ENCODE peak calls at places on chromosomes 13 and 19, in seven cellular contexts. V, R, N, J, T, S and D are unnamed samples.
A peak's percentile ranks its signal among the peaks of the same experiment; 100 is the strongest.

GRCh38 chr13:95160112-95160906 is 140.9 kb downstream of the ABCC4 start:
- DNase-seq in J (no peak), V (no peak), T (peak; percentile 80), S (no peak), N (no peak), R (no peak), D (peak; percentile 4)

GRCh38 chr19:6590458-6591319 is at the start of gene CD70:
- DNase-seq in R (no peak), N (no peak), T (no peak), J (no peak), V (no peak), S (peak; percentile 74), D (no peak)

GRCh38 chr19:19465436-19466070 is 49.8 kb downstream of the TSSK6 start:
- DNase-seq in N (no peak), J (no peak), S (no peak), T (no peak), R (no peak), V (no peak), D (no peak)

GRCh38 chr19:2149980-2150793 is 1.2 kb downstream of the AP3D1 start:
- DNase-seq in T (peak; percentile 16), R (no peak), J (no peak), V (no peak), N (no peak), S (no peak), D (no peak)

GRCh38 chr19:30229524-30230174 is 142.5 kb upstream of the ZNF536 start:
- DNase-seq in J (no peak), N (no peak), V (no peak), R (no peak), T (no peak), S (no peak), D (no peak)

GRCh38 chr13:102903659-102904407 is 58.0 kb downstream of the ERCC5 start:
- DNase-seq in R (no peak), T (peak; percentile 28), S (peak; percentile 34), N (no peak), V (peak; percentile 42), J (no peak), D (no peak)

GRCh38 chr19:57282011-57282636 is 1.8 kb downstream of the ZNF460 start:
- DNase-seq in N (no peak), R (no peak), J (no peak), S (no peak), V (no peak), T (no peak), D (no peak)

GRCh38 chr19:6020972-6021805 is 43.2 kb upstream of the RANBP3 start:
- DNase-seq in N (no peak), T (no peak), S (no peak), J (no peak), V (no peak), R (no peak), D (no peak)

GRCh38 chr19:11286312-11286974 is 9.5 kb upstream of the TSPAN16 start:
- DNase-seq in R (peak; percentile 25), N (no peak), V (peak; percentile 50), J (peak; percentile 11), S (peak; percentile 82), T (peak; percentile 88), D (peak; percentile 11)

GRCh38 chr19:2081873-2082810 is 14.0 kb downstream of the MOB3A start:
- DNase-seq in S (no peak), V (no peak), R (no peak), J (no peak), T (no peak), N (no peak), D (no peak)

GRCh38 chr13:28707629-28708427 is 10.9 kb downstream of the SLC46A3 start:
- DNase-seq in T (peak; percentile 80), J (peak; percentile 73), S (peak; percentile 60), N (no peak), R (peak; percentile 88), V (peak; percentile 93), D (peak; percentile 57)

GRCh38 chr13:77084755-77085154 is 57.8 kb upstream of the FBXL3 start:
- DNase-seq in T (no peak), R (no peak), J (no peak), S (no peak), N (no peak), V (no peak), D (no peak)

GRCh38 chr19:10069046-10069445 is 17.1 kb upstream of the SHFL start:
- DNase-seq in V (peak; percentile 35), R (no peak), S (no peak), T (no peak), N (no peak), J (no peak), D (no peak)

GRCh38 chr13:102852556-102852955 is 6.7 kb downstream of the ERCC5 start:
- DNase-seq in R (no peak), S (no peak), T (peak; percentile 69), V (no peak), N (no peak), J (no peak), D (no peak)

GRCh38 chr19:11373166-11373884 is 1.1 kb upstream of the SWSAP1 start:
- DNase-seq in R (no peak), T (peak; percentile 54), S (peak; percentile 61), J (peak; percentile 5), N (no peak), V (no peak), D (no peak)

GRCh38 chr19:48858984-48859710 is 9.3 kb downstream of the PLEKHA4 start:
- DNase-seq in R (no peak), N (peak; percentile 60), V (no peak), S (no peak), J (no peak), T (no peak), D (no peak)

GRCh38 chr13:105719861-105720260 is 815.6 kb downstream of the EFNB2 start:
- DNase-seq in T (no peak), V (no peak), R (no peak), S (no peak), J (no peak), N (no peak), D (no peak)

GRCh38 chr13:94033830-94034642 is 445.4 kb downstream of the DCT start:
- DNase-seq in N (no peak), J (no peak), T (no peak), S (peak; percentile 97), R (no peak), V (peak; percentile 21), D (no peak)

GRCh38 chr13:113666951-113667701 is at the start of gene GRK1:
- DNase-seq in R (no peak), N (no peak), S (peak; percentile 42), J (no peak), V (no peak), T (no peak), D (no peak)

GRCh38 chr13:35179494-35179893 is 237.4 kb downstream of the NBEA start:
- DNase-seq in V (no peak), J (peak; percentile 47), N (no peak), R (peak; percentile 4), T (peak; percentile 67), S (peak; percentile 37), D (no peak)

GRCh38 chr19:51830263-51830662 is 35.3 kb downstream of the FPR3 start:
- DNase-seq in T (peak; percentile 46), R (no peak), N (no peak), V (peak; percentile 5), J (no peak), S (peak; percentile 10), D (no peak)

GRCh38 chr13:97422118-97423054 is 11.6 kb upstream of the RAP2A start:
- DNase-seq in T (no peak), S (no peak), J (no peak), N (no peak), V (peak; percentile 51), R (no peak), D (no peak)

DNA sequence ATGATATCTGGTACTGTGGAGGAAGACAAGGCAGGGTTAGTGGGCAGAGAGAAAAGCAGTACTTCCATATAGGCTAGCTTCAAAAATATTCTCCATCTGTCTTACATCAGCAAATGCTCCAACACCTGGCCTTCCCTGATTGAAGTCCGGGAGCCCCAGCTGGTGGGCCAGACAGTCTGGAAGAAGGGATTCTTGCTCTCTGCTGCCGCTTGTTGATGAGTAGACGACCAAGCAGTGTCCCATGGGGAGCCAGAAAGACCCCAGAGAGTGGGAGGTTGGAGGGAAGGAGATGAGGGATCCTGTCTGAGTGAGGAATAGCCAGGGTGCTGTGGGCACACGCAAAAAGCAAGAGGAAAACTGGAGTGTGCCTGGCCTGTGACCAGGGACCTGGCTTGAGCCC is 95.1 kb downstream of the ATP8A2 start:
- DNase-seq in S (no peak), R (no peak), T (no peak), N (no peak), J (no peak), V (no peak), D (no peak)
- TF ChIP-seq CTCF in S (no peak), R (no peak), T (no peak), N (no peak), J (no peak), V (no peak), D (no peak)

GRCh38 chr19:47330466-47330869 is 1.5 kb upstream of the C5AR2 start:
- DNase-seq in V (no peak), J (no peak), N (no peak), S (no peak), T (peak; percentile 8), R (no peak), D (no peak)
- TF ChIP-seq CTCF in V (no peak), J (no peak), N (no peak), S (no peak), T (no peak), R (no peak), D (no peak)

DNA sequence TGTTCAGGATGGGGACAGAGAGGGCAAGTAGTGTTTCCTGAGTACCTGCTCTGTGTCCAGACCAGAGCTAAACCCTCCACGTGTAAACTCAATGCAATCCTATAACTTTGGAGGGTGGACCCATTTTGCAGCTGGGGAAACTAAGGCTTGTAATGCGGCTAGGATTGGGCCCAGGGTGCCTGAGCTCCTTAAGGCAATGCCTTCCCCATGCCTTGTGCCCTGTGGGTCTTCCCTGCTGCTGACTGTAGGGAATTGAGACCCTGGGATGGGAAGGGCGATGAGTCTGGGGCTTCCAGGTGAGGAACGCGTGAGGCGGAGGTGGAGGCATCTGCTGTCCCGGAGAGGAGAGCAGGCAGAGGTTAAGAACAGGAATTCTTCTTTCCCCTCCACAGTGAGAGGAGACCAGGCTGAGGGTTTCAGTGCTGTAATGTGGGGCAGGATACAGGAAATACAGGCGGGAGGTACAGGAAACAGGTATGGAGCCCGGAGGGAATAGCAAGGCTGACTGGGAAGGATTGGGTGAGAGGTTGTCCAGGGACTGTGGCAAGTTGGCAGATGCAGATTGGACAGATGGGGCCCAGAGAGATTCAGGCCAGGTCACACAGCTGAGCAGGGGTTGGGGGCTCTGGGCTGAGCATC is 19.2 kb downstream of the SLC27A1 start:
- DNase-seq in N (no peak), J (no peak), V (no peak), R (no peak), T (no peak), S (no peak), D (no peak)
- TF ChIP-seq CTCF in N (no peak), J (no peak), V (no peak), R (no peak), T (no peak), S (peak; percentile 5), D (no peak)

GRCh38 chr13:62358646-62358932 is 942.9 kb upstream of the PCDH20 start:
- DNase-seq in V (no peak), S (no peak), J (no peak), T (no peak), N (no peak), R (no peak), D (no peak)

GRCh38 chr13:62356977-62357376 is 941.3 kb upstream of the PCDH20 start:
- DNase-seq in J (no peak), V (no peak), N (no peak), S (no peak), R (no peak), T (no peak), D (no peak)

GRCh38 chr13:62360609-62361008 is 945.0 kb upstream of the PCDH20 start:
- DNase-seq in S (peak; percentile 35), V (no peak), T (no peak), J (no peak), R (no peak), N (no peak), D (no peak)

GRCh38 chr13:62357887-62358645 is 942.4 kb upstream of the PCDH20 start:
- DNase-seq in R (peak; percentile 23), S (peak; percentile 77), J (no peak), T (peak; percentile 61), V (peak; percentile 51), N (no peak), D (peak; percentile 2)
- TF ChIP-seq CTCF in R (peak; percentile 27), S (peak; percentile 76), J (no peak), T (peak; percentile 7), V (peak; percentile 49), N (no peak), D (peak; percentile 53)